ENCODE peak calls at places on chromosomes 12 and 14, in five cellular contexts. A is cardiac muscle cell, R is A549, K is mammary epithelial cell, U is Peyer's patch. S is an unnamed sample. For H3K4me1, the result is how much of the 10 kb centered on the place peaks cover.

GRCh38 chr12:24947541-24948451 is 1.1 kb downstream of the BCAT1 start:
- DNase-seq in A (no peak), R (no peak), K (no peak), U (no peak), S (no peak)

GRCh38 chr12:112270673-112271072 is 111.6 kb downstream of the HECTD4 start:
- DNase-seq in A (peak), R (no peak), K (peak), U (no peak), S (no peak)

GRCh38 chr14:103770500-103770899 is 54.9 kb downstream of the ZFYVE21 start:
- DNase-seq in A (no peak), R (no peak), K (no peak), U (no peak), S (no peak)

GRCh38 chr14:33682746-33683145 is 268.1 kb downstream of the EGLN3 start:
- DNase-seq in A (no peak), R (no peak), K (no peak), U (peak), S (no peak)

GRCh38 chr14:36313898-36314297 is 6.5 kb downstream of the MBIP start:
- DNase-seq in A (no peak), R (peak), K (no peak), U (no peak), S (no peak)

GRCh38 chr12:102067574-102068258 is 5.9 kb upstream of the WASHC3 start:
- DNase-seq in A (no peak), R (no peak), K (no peak), U (no peak), S (no peak)

GRCh38 chr14:95222151-95222631 is 64.9 kb upstream of the DICER1 start:
- DNase-seq in A (no peak), R (no peak), K (peak), U (no peak), S (no peak)

GRCh38 chr12:8916154-8916553 is 1.8 kb downstream of the PHC1 start:
- DNase-seq in A (no peak), R (no peak), K (no peak), U (no peak), S (no peak)

GRCh38 chr12:124399622-124400021 is 104.7 kb downstream of the RFLNA start:
- DNase-seq in A (no peak), R (peak), K (no peak), U (peak), S (no peak)

GRCh38 chr14:87847216-87847615 is 145.8 kb downstream of the GALC start:
- DNase-seq in A (no peak), R (no peak), K (peak), U (no peak), S (no peak)

GRCh38 chr12:9674226-9674590 is 4.7 kb downstream of the CLEC2D start:
- DNase-seq in A (no peak), R (no peak), K (no peak), U (peak), S (peak)

GRCh38 chr12:84661732-84662326 is 250.8 kb downstream of the SLC6A15 start:
- DNase-seq in A (no peak), R (no peak), K (peak), U (no peak), S (no peak)

GRCh38 chr12:80877706-80878384 is 59.9 kb downstream of the LIN7A start:
- DNase-seq in A (peak), R (no peak), K (no peak), U (no peak), S (no peak)

GRCh38 chr14:61988240-61988639 is 226.0 kb downstream of the SNAPC1 start:
- DNase-seq in A (no peak), R (no peak), K (no peak), U (no peak), S (no peak)

GRCh38 chr14:61585598-61586538 is 109.4 kb upstream of the HIF1A start:
- DNase-seq in A (no peak), R (no peak), K (no peak), U (no peak), S (no peak)

GRCh38 chr12:6063379-6063735 is 61.1 kb downstream of the VWF start:
- DNase-seq in A (no peak), R (no peak), K (no peak), U (no peak), S (no peak)

GRCh38 chr12:72471806-72472205 is 199.6 kb downstream of the TRHDE start:
- DNase-seq in A (peak), R (no peak), K (no peak), U (no peak), S (no peak)

GRCh38 chr12:59322473-59322872 is 273.4 kb upstream of the SLC16A7 start:
- DNase-seq in A (no peak), R (no peak), K (no peak), U (no peak), S (no peak)

GRCh38 chr12:71693126-71693525 is 7.2 kb downstream of the TMEM19 start:
- DNase-seq in A (no peak), R (no peak), K (no peak), U (peak), S (no peak)

GRCh38 chr12:42660968-42661937 is 71.7 kb upstream of the PRICKLE1 start:
- DNase-seq in A (no peak), R (no peak), K (no peak), U (no peak), S (no peak)

GRCh38 chr14:88140874-88141273 is 135.9 kb downstream of the GPR65 start:
- DNase-seq in A (peak), R (no peak), K (no peak), U (no peak), S (no peak)

GRCh38 chr12:102526701-102527100 is 46.3 kb upstream of the IGF1 start:
- DNase-seq in A (no peak), R (no peak), K (no peak), U (no peak), S (no peak)

GRCh38 chr14:95059126-95059525 is 98.2 kb downstream of the DICER1 start:
- DNase-seq in A (no peak), R (no peak), K (no peak), U (no peak), S (no peak)

GRCh38 chr14:24789277-24789832 is 155.4 kb upstream of the GZMB start:
- DNase-seq in A (no peak), R (no peak), K (no peak), U (no peak), S (no peak)

GRCh38 chr14:73173092-73173735 is 36.9 kb downstream of the PSEN1 start:
- DNase-seq in A (peak), R (peak), K (peak), U (no peak), S (peak)

GRCh38 chr14:100533647-100534485 is 53.4 kb downstream of the BEGAIN start:
- DNase-seq in A (no peak), R (no peak), K (no peak), U (peak), S (no peak)

GRCh38 chr14:79278286-79278797 is 933.0 kb downstream of the DIO2 start:
- DNase-seq in A (no peak), R (no peak), K (no peak), U (no peak), S (no peak)

GRCh38 chr14:61472801-61473376 is 151.5 kb downstream of the PRKCH start:
- DNase-seq in A (no peak), R (no peak), K (no peak), U (peak), S (peak)

DNA sequence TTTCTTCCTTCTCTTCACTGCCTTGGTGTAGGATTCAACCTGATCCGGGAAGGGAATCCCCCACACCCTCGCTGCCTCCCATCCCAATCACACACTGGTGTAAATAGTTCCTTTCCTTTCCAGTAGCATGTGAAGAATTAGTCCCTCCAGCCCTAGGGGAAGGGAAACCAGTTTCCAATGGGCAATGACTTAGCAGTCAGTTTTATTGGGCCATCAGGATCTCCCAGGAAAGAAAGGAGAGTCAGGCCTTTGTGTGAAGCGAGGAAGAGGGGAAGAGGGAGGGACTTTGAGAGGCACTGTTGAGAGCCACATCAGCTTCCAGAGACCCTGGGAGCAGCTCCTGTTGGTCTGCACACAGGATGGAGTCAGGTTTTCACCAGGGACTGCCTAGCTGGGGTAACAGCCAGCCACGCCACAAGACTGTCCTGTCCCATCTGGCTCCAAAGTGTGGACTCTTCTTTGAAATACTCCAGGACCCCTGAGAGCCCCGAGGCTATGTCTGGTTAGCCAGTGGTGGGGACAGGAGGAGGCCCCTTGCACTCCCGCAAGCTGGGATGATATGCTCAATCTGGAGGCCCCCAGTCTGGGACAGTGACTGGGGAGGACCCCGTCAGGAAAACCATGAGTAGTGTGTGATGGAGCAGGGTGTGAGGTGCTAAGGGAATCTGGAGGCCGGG is 27.9 kb downstream of the MOAP1 start:
- DNase-seq in A (no peak), R (no peak), K (no peak), U (no peak), S (no peak)
- H3K4me1 ChIP-seq in A (under half), R (under half), K (under half), U (under half), S (under half)

GRCh38 chr12:7152818-7153217 is 22.6 kb downstream of the CLSTN3 start:
- DNase-seq in A (no peak), R (no peak), K (no peak), U (no peak), S (no peak)

GRCh38 chr12:7151532-7151931 is 21.4 kb downstream of the CLSTN3 start:
- DNase-seq in A (no peak), R (no peak), K (no peak), U (no peak), S (no peak)

GRCh38 chr12:7150841-7151240 is 20.7 kb downstream of the CLSTN3 start:
- DNase-seq in A (no peak), R (no peak), K (no peak), U (no peak), S (no peak)

GRCh38 chr12:7146906-7147305 is 16.7 kb downstream of the CLSTN3 start:
- DNase-seq in A (no peak), R (no peak), K (no peak), U (peak), S (no peak)

DNA sequence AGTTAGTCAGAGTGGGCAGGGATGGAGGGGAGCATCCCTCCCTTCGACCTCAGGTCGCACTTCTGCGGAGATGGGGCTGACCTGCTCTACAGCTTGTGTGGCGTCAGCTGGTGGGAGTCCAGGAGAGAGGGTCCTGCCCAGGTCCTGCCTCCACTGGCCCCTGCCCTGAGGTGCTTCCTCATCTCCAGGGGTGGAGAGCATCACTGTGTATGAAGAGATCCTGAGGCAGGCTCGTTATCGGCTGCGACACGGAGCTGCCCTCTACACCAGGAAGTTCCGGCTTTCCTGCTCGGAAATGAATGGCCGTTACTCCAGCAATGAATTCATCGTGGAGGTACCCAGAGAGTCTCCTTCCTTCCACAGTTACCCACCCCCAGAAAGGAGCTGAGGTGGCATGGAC is 20.2 kb downstream of the CLSTN3 start:
- DNase-seq in A (no peak), R (no peak), K (no peak), U (no peak), S (no peak)
- H3K27ac ChIP-seq in A (no peak), R (no peak), K (no peak), U (no peak), S (no peak)

DNA sequence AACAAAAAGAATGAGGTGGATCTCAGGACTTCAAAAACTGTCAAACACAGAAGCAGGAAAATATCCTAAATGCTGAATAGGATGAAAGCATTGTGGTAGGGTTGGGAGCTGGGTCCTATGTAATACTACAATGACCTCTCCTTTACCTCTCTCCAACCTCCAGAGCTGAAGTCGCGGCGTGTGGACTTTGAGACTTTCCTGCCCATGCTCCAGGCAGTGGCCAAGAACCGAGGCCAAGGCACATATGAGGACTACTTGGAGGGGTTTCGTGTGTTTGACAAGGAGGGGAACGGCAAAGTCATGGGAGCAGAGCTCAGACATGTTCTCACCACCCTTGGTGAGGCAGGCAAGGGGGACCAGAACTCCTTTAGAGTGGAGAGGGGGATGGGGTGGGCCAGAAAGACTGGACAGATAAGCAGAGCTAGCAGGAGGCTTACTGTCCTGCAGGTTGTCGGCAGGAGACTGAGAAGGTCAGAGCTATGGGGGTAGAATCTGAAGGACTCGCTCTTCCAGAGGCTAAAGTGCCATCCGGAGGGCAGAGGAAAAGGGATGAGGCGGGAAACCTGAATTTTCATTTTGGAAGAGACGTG is 2.8 kb upstream of the MYL6 start:
- DNase-seq in A (no peak), R (no peak), K (no peak), U (no peak), S (no peak)
- H3K4me1 ChIP-seq in A (under half), R (under half), K (under half), U (under half), S (half or more)

DNA sequence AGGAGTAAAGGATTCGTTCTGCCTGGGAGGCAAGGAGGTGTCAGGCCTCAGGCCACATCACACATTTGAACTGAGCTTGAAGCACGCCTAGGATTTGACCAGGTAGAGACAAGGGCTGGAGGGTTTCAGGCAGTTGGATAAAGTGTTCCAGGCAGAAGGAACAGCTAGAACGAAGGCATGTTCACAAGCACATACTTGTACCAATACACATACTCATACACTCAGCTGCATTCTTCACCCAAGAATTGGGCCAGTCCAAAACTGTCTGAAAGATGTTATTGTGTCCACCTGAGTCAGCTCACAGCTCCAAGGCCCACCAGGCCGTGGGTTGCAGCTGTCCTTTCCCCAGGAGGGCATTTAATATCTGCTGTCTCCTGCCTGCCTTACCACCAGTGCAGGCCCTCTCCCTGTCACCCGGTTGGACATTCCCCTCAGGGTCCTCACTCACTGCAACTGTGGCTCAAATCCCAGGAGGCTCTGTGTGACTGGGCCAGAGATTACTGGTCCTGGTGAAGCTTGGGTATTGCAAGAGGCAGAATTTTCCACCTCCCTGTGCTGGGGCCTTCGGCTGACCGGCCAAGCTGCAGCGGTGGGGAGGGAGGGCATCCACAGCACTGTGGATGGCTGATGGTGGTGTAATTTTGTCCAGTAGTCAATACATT is 12.8 kb upstream of the AQP2 start:
- DNase-seq in A (no peak), R (no peak), K (peak), U (no peak), S (no peak)
- H3K27ac ChIP-seq in A (no peak), R (no peak), K (peak), U (no peak), S (no peak)

GRCh38 chr12:108702534-108702933 is 28.8 kb downstream of the CORO1C start:
- DNase-seq in A (no peak), R (no peak), K (no peak), U (no peak), S (no peak)
- H3K4me1 ChIP-seq in A (half or more), R (under half), K (under half), U (under half), S (under half)

S was measured in CD4-positive, CD25-positive, alpha-beta regulatory T cell.